ENCODE peak calls at places on chromosomes 2 and 18, in seven cellular contexts. P is kidney, E is DND-41, J is neural progenitor cell, C is fibroblast of lung, H is HCT116, X is IMR-90. V is an unnamed sample.

GRCh38 chr2:17599617-17600016 is 59.1 kb downstream of the VSNL1 start:
- DNase-seq in P (no peak), E (no peak), J (no peak), C (no peak), H (peak; percentile 31), X (no peak), V (peak; percentile 28)

GRCh38 chr2:239167011-239167673 is 233.7 kb downstream of the HDAC4 start:
- DNase-seq in P (peak; percentile 51), E (no peak), J (no peak), C (no peak), H (no peak), X (no peak), V (peak; percentile 24)

GRCh38 chr2:53960476-53960875 is 10.3 kb downstream of the PSME4 start:
- DNase-seq in P (no peak), E (no peak), J (no peak), C (no peak), H (no peak), X (no peak), V (no peak)

GRCh38 chr2:53490659-53491058 is 276.9 kb upstream of the CHAC2 start:
- DNase-seq in P (no peak), E (no peak), J (no peak), C (peak; percentile 86), H (no peak), X (peak; percentile 85), V (no peak)

GRCh38 chr18:28189400-28190239 is 12.7 kb upstream of the CDH2 start:
- DNase-seq in P (no peak), E (peak; percentile 68), J (peak; percentile 45), C (peak; percentile 75), H (peak; percentile 23), X (peak; percentile 87), V (peak; percentile 82)

GRCh38 chr2:146661494-146662096 is 1183.2 kb upstream of the ACVR2A start:
- DNase-seq in P (no peak), E (no peak), J (peak; percentile 66), C (peak; percentile 36), H (peak; percentile 37), X (peak; percentile 60), V (no peak)

GRCh38 chr2:26687328-26687727 is 5.2 kb upstream of the KCNK3 start:
- DNase-seq in P (no peak), E (no peak), J (no peak), C (no peak), H (no peak), X (no peak), V (no peak)

GRCh38 chr2:75174981-75175380 is 24.3 kb downstream of the TACR1 start:
- DNase-seq in P (no peak), E (no peak), J (no peak), C (no peak), H (no peak), X (no peak), V (no peak)

GRCh38 chr2:232876071-232876977 is 6.3 kb downstream of the SNORC start:
- DNase-seq in P (peak; percentile 63), E (no peak), J (peak; percentile 70), C (peak; percentile 24), H (no peak), X (no peak), V (peak; percentile 81)

GRCh38 chr2:85185431-85185940 is 52.3 kb downstream of the TCF7L1 start:
- DNase-seq in P (no peak), E (no peak), J (no peak), C (peak; percentile 51), H (no peak), X (peak; percentile 50), V (no peak)

GRCh38 chr2:86703704-86704370 is 16.3 kb upstream of the RMND5A start:
- DNase-seq in P (no peak), E (no peak), J (no peak), C (peak; percentile 64), H (peak; percentile 83), X (no peak), V (no peak)

GRCh38 chr18:8003878-8004675 is 437.0 kb downstream of the PTPRM start:
- DNase-seq in P (no peak), E (no peak), J (no peak), C (peak; percentile 71), H (no peak), X (peak; percentile 77), V (no peak)

GRCh38 chr2:30417253-30417652 is 29.8 kb upstream of the LCLAT1 start:
- DNase-seq in P (no peak), E (no peak), J (peak; percentile 87), C (no peak), H (no peak), X (peak; percentile 61), V (no peak)

GRCh38 chr18:11497585-11497984 is 111.8 kb upstream of the SLC35G4 start:
- DNase-seq in P (no peak), E (no peak), J (no peak), C (peak; percentile 15), H (no peak), X (peak; percentile 49), V (no peak)

GRCh38 chr2:70931376-70932000 is 4.2 kb upstream of the ATP6V1B1 start:
- DNase-seq in P (no peak), E (no peak), J (no peak), C (peak; percentile 19), H (no peak), X (no peak), V (peak; percentile 66)

GRCh38 chr2:193556766-193557470 is 1362.2 kb upstream of the TMEFF2 start:
- DNase-seq in P (no peak), E (no peak), J (no peak), C (peak; percentile 76), H (no peak), X (no peak), V (no peak)

GRCh38 chr2:47112665-47113435 is 42.3 kb downstream of the STPG4 start:
- DNase-seq in P (no peak), E (no peak), J (no peak), C (no peak), H (no peak), X (no peak), V (no peak)

DNA sequence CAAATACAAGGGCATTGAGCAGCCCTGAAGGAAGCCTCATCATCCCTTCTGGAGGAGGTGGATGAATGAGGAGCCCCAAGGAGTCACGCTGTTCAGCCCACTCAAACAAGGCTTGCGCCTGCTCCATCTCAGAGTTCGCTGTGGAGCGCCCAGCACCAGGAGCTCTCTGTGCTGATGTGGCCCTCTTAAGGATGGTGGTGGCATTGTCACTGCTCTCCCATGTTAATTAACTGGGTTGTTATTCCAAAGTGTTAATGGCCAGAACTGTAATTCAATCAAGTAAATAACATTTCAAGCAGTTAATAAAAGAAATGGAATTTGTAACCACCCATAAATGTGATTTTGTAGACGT is 726.0 kb upstream of the RAB6C start:
- DNase-seq in P (no peak), E (peak; percentile 27), J (peak; percentile 69), C (no peak), H (peak; percentile 10), X (no peak), V (peak; percentile 77)
- TF ChIP-seq CTCF in P (peak; percentile 10), E (peak; percentile 53), J (peak; percentile 61), C (no peak), H (peak; percentile 52), X (no peak), V (peak; percentile 78)

GRCh38 chr2:11111811-11112425 is 43.3 kb upstream of the SLC66A3 start:
- DNase-seq in P (no peak), E (no peak), J (no peak), C (peak; percentile 25), H (peak; percentile 24), X (no peak), V (peak; percentile 73)
- H3K9ac ChIP-seq in P (no peak overlapping the region), E (no peak overlapping the region), J (no peak overlapping the region), C (no peak overlapping the region), H (peak overlapping the region; percentile 39), X (no peak overlapping the region), V (no peak overlapping the region)

DNA sequence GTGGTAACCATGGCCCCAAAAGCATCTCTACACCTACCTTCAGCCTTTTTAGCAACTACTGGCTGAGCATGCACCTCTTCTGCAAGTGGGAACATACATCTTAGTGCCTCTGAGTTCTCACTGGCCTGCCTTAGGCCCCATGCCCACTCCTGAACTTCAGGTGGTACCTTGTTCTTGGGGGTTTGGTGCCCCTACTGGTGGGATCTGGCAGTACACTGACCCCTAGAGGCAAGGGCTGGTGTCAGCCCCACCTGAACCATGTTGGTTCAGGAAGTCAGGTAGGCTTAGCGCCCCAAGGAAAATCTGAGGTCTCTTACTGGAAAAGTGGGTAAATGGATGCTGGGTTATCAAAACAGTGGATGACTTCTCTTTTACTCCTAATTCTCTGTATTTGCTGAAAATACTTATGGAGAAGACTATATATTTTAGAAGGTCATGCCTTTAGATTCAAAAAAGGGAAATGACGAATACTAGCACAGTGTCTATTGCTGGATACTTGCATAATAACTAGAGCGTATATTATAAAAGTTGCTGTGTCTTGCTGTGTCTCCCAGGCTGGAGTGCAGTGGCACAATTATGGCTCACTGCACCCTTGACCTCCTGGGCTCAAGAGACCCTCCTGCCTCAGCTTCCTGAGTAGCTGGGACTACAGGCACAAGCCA is 84.6 kb downstream of the RAB31 start:
- DNase-seq in P (no peak), E (peak; percentile 46), J (peak; percentile 64), C (no peak), H (no peak), X (no peak), V (peak; percentile 90)
- TF ChIP-seq CTCF in P (peak; percentile 33), E (peak; percentile 71), J (peak; percentile 71), C (peak; percentile 25), H (peak; percentile 90), X (peak; percentile 42), V (peak; percentile 95)

DNA sequence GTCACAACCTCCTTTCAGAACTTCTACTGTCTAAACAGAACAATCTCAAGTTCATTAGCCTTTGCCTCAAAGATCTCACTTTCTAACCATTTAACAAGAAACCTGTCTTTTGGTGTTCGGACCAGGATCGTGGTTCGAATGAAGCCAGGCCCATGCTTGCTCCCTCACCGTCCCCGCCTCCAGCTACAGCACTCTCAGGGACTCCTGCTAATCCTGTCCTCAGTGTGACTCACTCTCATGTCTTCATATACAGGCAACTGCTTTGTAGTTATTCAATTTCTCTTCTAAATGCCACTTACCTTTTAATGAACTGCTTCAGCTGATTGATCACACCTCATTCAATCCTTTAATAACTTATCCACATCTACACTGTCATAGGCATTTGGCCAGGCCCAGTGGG is 15.8 kb downstream of the SERTAD2 start:
- DNase-seq in P (no peak), E (no peak), J (no peak), C (no peak), H (no peak), X (peak; percentile 31), V (no peak)
- H3K9ac ChIP-seq in P (no peak overlapping the region), E (no peak overlapping the region), J (no peak overlapping the region), C (no peak overlapping the region), H (no peak overlapping the region), X (no peak overlapping the region), V (no peak overlapping the region)

GRCh38 chr18:44638811-44639210 is 41.9 kb upstream of the SETBP1 start:
- DNase-seq in P (no peak), E (no peak), J (no peak), C (peak; percentile 1), H (no peak), X (no peak), V (no peak)
- TF ChIP-seq CTCF in P (no peak), E (no peak), J (no peak), C (no peak), H (no peak), X (no peak), V (no peak)

V was measured in endodermal cell.